ENCODE peak calls at places on chromosomes 4 and X, in four cellular contexts. G, O, M and V are unnamed samples.

GRCh38 chr4:153432971-153433752 is 33.0 kb upstream of the TMEM131L start:
- DNase-seq in M (peak), G (peak), O (no peak), V (peak)

GRCh38 chr4:3462790-3463415 is at the start of gene DOK7:
- DNase-seq in G (peak), M (no peak), O (no peak), V (no peak)

GRCh38 chr4:166842795-166843261 is 391.5 kb downstream of the SPOCK3 start:
- DNase-seq in O (no peak), G (no peak), M (no peak), V (no peak)

GRCh38 chrX:23694606-23695005 is 27.3 kb downstream of the PRDX4 start:
- DNase-seq in O (peak), G (peak), M (peak), V (peak)

GRCh38 chr4:100504086-100504874 is 13.5 kb downstream of the EMCN start:
- DNase-seq in M (no peak), O (no peak), G (peak), V (no peak)

GRCh38 chrX:153384390-153384789 is 16.8 kb downstream of the PNMA6E start:
- DNase-seq in G (no peak), O (no peak), M (no peak), V (no peak)

GRCh38 chrX:41909068-41909467 is 14.3 kb downstream of the CASK start:
- DNase-seq in O (no peak), G (no peak), M (no peak), V (no peak)

GRCh38 chrX:14030248-14030592 is 528 bp upstream of the GEMIN8 start:
- DNase-seq in G (no peak), M (no peak), O (no peak), V (no peak)

GRCh38 chr4:83217721-83218522 is 66.7 kb downstream of the COQ2 start:
- DNase-seq in O (no peak), G (no peak), M (no peak), V (peak)

GRCh38 chr4:41541697-41542096 is 3.7 kb downstream of the LIMCH1 start:
- DNase-seq in O (no peak), G (no peak), M (no peak), V (no peak)

GRCh38 chrX:39814391-39814790 is 283.4 kb downstream of the BCOR start:
- DNase-seq in M (peak), G (no peak), O (no peak), V (peak)

GRCh38 chr4:110005461-110006056 is 92.9 kb downstream of the EGF start:
- DNase-seq in O (peak), G (no peak), M (peak), V (peak)

GRCh38 chr4:73036123-73036522 is 33.4 kb downstream of the COX18 start:
- DNase-seq in G (no peak), M (no peak), O (no peak), V (no peak)

GRCh38 chr4:181702864-181703263 is 540.3 kb upstream of the TENM3 start:
- DNase-seq in O (no peak), M (no peak), G (no peak), V (no peak)

GRCh38 chr4:151948351-151949016 is 187.7 kb upstream of the GATB start:
- DNase-seq in M (peak), O (no peak), G (no peak), V (no peak)

GRCh38 chr4:116358633-116359222 is 726.6 kb downstream of the TRAM1L1 start:
- DNase-seq in O (peak), M (peak), G (peak), V (peak)

GRCh38 chr4:41258783-41259182 is 2.1 kb downstream of the UCHL1 start:
- DNase-seq in M (peak), G (peak), O (peak), V (no peak)

GRCh38 chrX:21723097-21723496 is 34.8 kb downstream of the SMPX start:
- DNase-seq in M (no peak), O (no peak), G (no peak), V (no peak)

GRCh38 chr4:4864940-4865704 is 5.7 kb downstream of the MSX1 start:
- DNase-seq in O (no peak), G (no peak), M (no peak), V (peak)

GRCh38 chr4:85677286-85677685 is 202.3 kb downstream of the ARHGAP24 start:
- DNase-seq in O (no peak), G (no peak), M (no peak), V (no peak)

GRCh38 chr4:163157157-163157556 is 9.5 kb downstream of the NAF1 start:
- DNase-seq in G (no peak), M (peak), O (no peak), V (no peak)

GRCh38 chr4:150119492-150119891 is 41.2 kb downstream of the DCLK2 start:
- DNase-seq in M (peak), G (no peak), O (no peak), V (no peak)

GRCh38 chrX:56107320-56107719 is 124.8 kb upstream of the KLF8 start:
- DNase-seq in G (no peak), M (no peak), O (no peak), V (no peak)

DNA sequence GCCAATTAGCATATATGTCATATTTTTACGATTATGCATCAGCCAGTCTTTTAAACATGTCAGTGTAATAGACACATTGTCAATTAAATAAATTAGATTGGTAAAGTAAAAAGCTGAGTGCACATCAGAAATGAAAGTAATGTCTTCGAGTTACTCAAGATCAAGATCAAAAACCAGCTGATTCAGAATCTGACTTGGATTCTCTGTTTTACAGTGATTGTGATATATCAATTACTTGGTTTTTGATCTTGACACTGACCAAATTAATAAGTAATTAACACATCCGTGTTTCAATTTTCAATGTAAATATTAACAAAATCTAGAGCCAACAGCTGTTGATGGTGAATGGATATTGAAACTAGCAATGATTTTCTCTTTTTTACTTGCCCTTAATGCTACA is 311.6 kb downstream of the PDGFC start:
- DNase-seq in O (no peak), G (no peak), M (no peak), V (no peak)
- TF ChIP-seq CTCF in O (no peak), G (no peak), M (no peak), V (no peak)

GRCh38 chr4:124184767-124185166 is 527.8 kb downstream of the ANKRD50 start:
- DNase-seq in M (no peak), O (no peak), G (no peak), V (no peak)

GRCh38 chr4:124191329-124191728 is 521.2 kb downstream of the ANKRD50 start:
- DNase-seq in G (no peak), O (no peak), M (no peak), V (no peak)

GRCh38 chr4:124189545-124189944 is 523.0 kb downstream of the ANKRD50 start:
- DNase-seq in M (no peak), O (no peak), G (no peak), V (no peak)

GRCh38 chr4:124192544-124192943 is 520.0 kb downstream of the ANKRD50 start:
- DNase-seq in G (no peak), M (no peak), O (no peak), V (no peak)

GRCh38 chr4:124188601-124189000 is 523.9 kb downstream of the ANKRD50 start:
- DNase-seq in O (no peak), G (no peak), M (no peak), V (no peak)
- TF ChIP-seq CTCF in O (no peak), G (no peak), M (no peak), V (no peak)

GRCh38 chrX:132226169-132226568 is 6.9 kb upstream of the RAP2C start:
- DNase-seq in O (no peak), G (no peak), M (no peak), V (no peak)
- TF ChIP-seq CTCF in O (peak), G (peak), M (peak), V (peak)

DNA sequence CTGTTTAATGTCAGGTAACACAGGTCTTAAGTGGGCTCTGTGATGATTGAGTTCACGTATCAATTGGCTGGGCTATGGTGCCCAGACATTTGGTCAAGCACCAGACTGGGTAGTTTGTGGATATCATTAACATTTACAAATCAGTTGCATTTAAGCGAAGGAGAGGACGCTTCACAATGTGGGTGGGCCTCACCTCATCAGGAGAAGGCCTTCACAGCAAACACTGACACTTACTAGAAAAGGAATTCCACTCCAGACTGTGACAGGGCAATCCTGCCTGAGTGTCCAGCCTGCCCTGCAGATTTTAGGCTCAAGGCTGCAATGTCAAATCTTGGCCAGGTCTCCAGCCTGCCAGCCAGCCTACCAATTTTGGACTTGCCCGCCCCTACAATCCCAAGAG is 270.3 kb downstream of the DHRSX start:
- DNase-seq in G (no peak), M (no peak), O (no peak), V (no peak)
- TF ChIP-seq CTCF in G (no peak), M (no peak), O (no peak), V (no peak)

GRCh38 chr4:139675156-139675555 is 9.5 kb downstream of the MGST2 start:
- DNase-seq in O (no peak), G (no peak), M (no peak), V (no peak)
- TF ChIP-seq CTCF in O (no peak), G (no peak), M (no peak), V (no peak)

GRCh38 chrX:100647095-100647494 is 3.1 kb downstream of the SRPX2 start:
- DNase-seq in G (no peak), M (no peak), O (no peak), V (no peak)
- TF ChIP-seq CTCF in G (no peak), M (no peak), O (no peak), V (no peak)